ENCODE peak calls at places on chromosomes 3 and 15, in four cellular contexts. X, I, L and E are unnamed samples.

GRCh38 chr3:170792511-170792910 is 77.5 kb downstream of the RPL22L1 start:
- DNase-seq in X (no peak), I (no peak), L (no peak), E (no peak)

GRCh38 chr15:45548753-45549520 is 26.4 kb upstream of the SLC30A4 start:
- DNase-seq in X (no peak), I (no peak), L (no peak), E (no peak)

GRCh38 chr3:144229973-144230372 is 258.4 kb downstream of the DIPK2A start:
- DNase-seq in X (no peak), I (no peak), L (no peak), E (no peak)

GRCh38 chr3:183275418-183275817 is 22.4 kb downstream of the B3GNT5 start:
- DNase-seq in X (no peak), I (no peak), L (no peak), E (no peak)

GRCh38 chr3:127715541-127715940 is 42.8 kb downstream of the ABTB1 start:
- DNase-seq in X (peak), I (no peak), L (no peak), E (no peak)

GRCh38 chr15:78050851-78051250 is 26.7 kb downstream of the TBC1D2B start:
- DNase-seq in X (no peak), I (no peak), L (no peak), E (no peak)

GRCh38 chr15:47244361-47244760 is 472.9 kb upstream of the SEMA6D start:
- DNase-seq in X (no peak), I (no peak), L (no peak), E (no peak)

GRCh38 chr3:113847664-113848461 is 9.3 kb downstream of the GRAMD1C start:
- DNase-seq in X (no peak), I (no peak), L (no peak), E (no peak)

GRCh38 chr3:146280859-146281258 is 30.0 kb upstream of the PLSCR4 start:
- DNase-seq in X (no peak), I (peak), L (no peak), E (no peak)

GRCh38 chr15:82393671-82394070 is 35.9 kb upstream of the GOLGA6L9 start:
- DNase-seq in X (no peak), I (no peak), L (no peak), E (no peak)

GRCh38 chr3:190533511-190534282 is 19.8 kb downstream of the IL1RAP start:
- DNase-seq in X (peak), I (peak), L (peak), E (peak)

GRCh38 chr15:89226359-89227221 is 5.2 kb upstream of the RLBP1 start:
- DNase-seq in X (no peak), I (no peak), L (no peak), E (no peak)

GRCh38 chr3:197458179-197458707 is 97.5 kb downstream of the BDH1 start:
- DNase-seq in X (no peak), I (no peak), L (peak), E (no peak)

GRCh38 chr15:62483817-62484216 is 318.7 kb upstream of the C2CD4B start:
- DNase-seq in X (no peak), I (peak), L (no peak), E (no peak)

GRCh38 chr3:52070724-52071621 is 14.6 kb upstream of the DUSP7 start:
- DNase-seq in X (no peak), I (peak), L (no peak), E (no peak)

GRCh38 chr3:127859706-127860105 is 37.4 kb upstream of the MGLL start:
- DNase-seq in X (no peak), I (no peak), L (no peak), E (no peak)

GRCh38 chr3:146542968-146543367 is 1.4 kb downstream of the PLSCR1 start:
- DNase-seq in X (no peak), I (no peak), L (no peak), E (no peak)

GRCh38 chr15:42154576-42155355 is 1.7 kb downstream of the PLA2G4F start:
- DNase-seq in X (no peak), I (no peak), L (no peak), E (peak)

GRCh38 chr15:63587527-63587926 is 9.7 kb upstream of the FBXL22 start:
- DNase-seq in X (no peak), I (no peak), L (no peak), E (no peak)

GRCh38 chr3:88019024-88019423 is 39.8 kb downstream of the CGGBP1 start:
- DNase-seq in X (no peak), I (no peak), L (no peak), E (no peak)

GRCh38 chr3:12644297-12644937 is 19.5 kb downstream of the RAF1 start:
- DNase-seq in X (no peak), I (no peak), L (no peak), E (no peak)

DNA sequence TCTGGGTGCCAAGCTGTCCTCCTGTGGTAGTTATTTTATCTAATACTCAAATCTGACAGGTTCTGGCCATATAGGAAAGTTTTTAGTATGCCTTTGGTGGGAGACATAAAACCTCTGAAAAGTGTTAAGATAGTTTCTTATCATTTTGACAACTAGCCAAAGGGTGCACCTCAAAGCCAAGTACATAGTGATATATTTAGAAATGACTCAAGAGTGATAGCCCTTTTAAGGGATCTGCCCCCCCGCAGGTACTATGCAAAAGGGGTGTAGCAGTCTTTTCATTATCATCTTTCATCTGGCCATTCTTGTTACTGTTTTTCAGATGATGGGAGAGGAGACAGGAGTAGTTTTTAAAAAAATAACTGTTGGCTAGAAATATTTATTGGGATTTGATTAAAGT is 4.9 kb downstream of the PHLDB2 start:
- DNase-seq in X (no peak), I (no peak), L (no peak), E (no peak)
- H3K4me3 ChIP-seq in X (no peak), I (no peak), L (peak), E (no peak)

GRCh38 chr3:72782521-72782920 is 65.7 kb downstream of the SHQ1 start:
- DNase-seq in X (no peak), I (no peak), L (no peak), E (no peak)
- H3K4me3 ChIP-seq in X (no peak), I (no peak), L (no peak), E (no peak)

GRCh38 chr15:71051539-71051938 is 63.7 kb upstream of the THSD4 start:
- DNase-seq in X (no peak), I (peak), L (no peak), E (no peak)

GRCh38 chr15:71052356-71052755 is 62.9 kb upstream of the THSD4 start:
- DNase-seq in X (no peak), I (no peak), L (no peak), E (no peak)

GRCh38 chr15:71049706-71050422 is 65.4 kb upstream of the THSD4 start:
- DNase-seq in X (no peak), I (no peak), L (no peak), E (no peak)

GRCh38 chr15:71050461-71050860 is 64.8 kb upstream of the THSD4 start:
- DNase-seq in X (no peak), I (no peak), L (no peak), E (no peak)

DNA sequence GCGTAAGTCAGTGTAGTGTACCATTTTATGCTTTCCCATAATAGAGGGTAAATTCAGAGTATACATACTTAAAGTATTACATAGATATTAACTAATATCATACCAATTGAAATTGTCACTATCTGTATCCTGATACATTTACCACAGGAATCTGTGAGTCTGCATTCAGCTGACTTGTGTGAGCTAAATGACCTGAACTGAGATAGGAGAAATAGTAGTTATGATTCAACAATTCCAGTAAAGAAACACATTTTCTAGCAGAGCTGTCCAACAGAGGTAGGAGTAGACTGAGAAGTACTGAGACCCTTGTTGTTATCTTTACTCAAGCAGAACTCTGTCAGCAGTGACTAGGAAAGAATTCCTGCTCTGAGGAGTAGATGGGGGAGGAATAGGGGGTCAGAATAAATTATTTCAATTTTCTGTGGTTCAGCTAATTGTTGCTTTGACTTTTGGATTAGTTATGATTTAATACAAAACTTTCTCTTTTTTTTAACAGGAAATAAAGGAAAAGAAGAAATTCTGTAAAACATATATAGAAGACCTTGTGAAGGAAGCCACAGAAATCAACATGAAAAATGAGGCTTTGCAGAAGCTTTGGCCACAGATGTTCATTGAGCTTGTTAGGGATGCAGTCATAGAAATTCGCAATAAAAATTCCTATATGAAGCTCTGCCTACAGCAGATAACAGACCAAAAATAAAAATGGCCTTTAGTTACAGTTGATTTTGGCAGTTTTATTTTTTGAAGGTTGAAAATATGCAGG is 66.2 kb upstream of the THSD4 start:
- DNase-seq in X (no peak), I (no peak), L (no peak), E (peak)
- H3K4me3 ChIP-seq in X (no peak), I (no peak), L (no peak), E (no peak)

GRCh38 chr3:62365311-62366092 is 7.8 kb downstream of the FEZF2 start:
- DNase-seq in X (no peak), I (no peak), L (no peak), E (no peak)
- H3K4me3 ChIP-seq in X (no peak), I (no peak), L (no peak), E (no peak)

GRCh38 chr3:161069441-161070251 is 35.5 kb downstream of the B3GALNT1 start:
- DNase-seq in X (no peak), I (no peak), L (no peak), E (peak)
- H3K4me3 ChIP-seq in X (no peak), I (no peak), L (no peak), E (no peak)

DNA sequence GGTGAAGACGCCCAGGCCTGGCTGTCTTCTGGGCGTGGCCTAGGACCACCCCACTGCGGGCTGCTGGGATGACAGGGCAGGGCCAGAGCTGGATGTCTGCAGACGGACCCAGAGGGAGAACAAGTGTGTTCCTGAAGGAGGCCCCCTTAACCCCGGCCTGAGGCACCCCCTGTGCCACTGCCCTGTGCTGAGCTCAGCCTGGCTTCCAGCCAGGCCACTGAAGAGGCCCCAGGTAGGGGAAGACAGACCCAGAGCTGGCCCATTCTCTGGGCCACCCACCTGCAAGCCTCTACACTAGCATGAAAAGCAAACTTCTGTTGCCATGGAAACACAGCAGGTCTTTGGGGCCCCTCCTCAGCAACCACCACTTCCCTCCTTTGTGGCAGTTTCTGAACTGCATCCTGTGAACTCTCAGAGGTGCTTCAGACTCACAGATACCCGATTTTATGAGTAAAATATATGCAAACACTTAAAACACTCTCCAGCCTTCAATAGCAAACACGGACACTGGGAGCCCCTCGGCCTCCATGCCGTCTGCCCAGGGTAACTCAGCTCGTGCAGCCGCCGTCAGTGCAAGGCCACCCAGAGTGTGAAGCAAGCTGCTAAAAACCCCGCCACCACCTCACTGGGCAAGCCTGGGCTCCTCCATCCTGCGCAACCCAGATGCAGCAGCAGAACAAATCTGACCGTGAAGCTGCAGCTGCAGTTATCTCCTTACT is 42.5 kb downstream of the CMTM6 start:
- DNase-seq in X (no peak), I (no peak), L (no peak), E (no peak)
- H3K4me3 ChIP-seq in X (no peak), I (no peak), L (no peak), E (no peak)

GRCh38 chr3:32422943-32423342 is 31.3 kb downstream of the CMTM7 start:
- DNase-seq in X (no peak), I (no peak), L (no peak), E (no peak)

GRCh38 chr3:32423956-32424558 is 32.4 kb downstream of the CMTM7 start:
- DNase-seq in X (no peak), I (no peak), L (no peak), E (no peak)

GRCh38 chr3:32423534-32423933 is 31.9 kb downstream of the CMTM7 start:
- DNase-seq in X (no peak), I (no peak), L (no peak), E (no peak)

GRCh38 chr3:32421185-32421584 is 29.5 kb downstream of the CMTM7 start:
- DNase-seq in X (no peak), I (no peak), L (no peak), E (no peak)

GRCh38 chr3:32421991-32422859 is 30.6 kb downstream of the CMTM7 start:
- DNase-seq in X (peak), I (peak), L (peak), E (peak)
- H3K4me3 ChIP-seq in X (no peak), I (no peak), L (no peak), E (no peak)

DNA sequence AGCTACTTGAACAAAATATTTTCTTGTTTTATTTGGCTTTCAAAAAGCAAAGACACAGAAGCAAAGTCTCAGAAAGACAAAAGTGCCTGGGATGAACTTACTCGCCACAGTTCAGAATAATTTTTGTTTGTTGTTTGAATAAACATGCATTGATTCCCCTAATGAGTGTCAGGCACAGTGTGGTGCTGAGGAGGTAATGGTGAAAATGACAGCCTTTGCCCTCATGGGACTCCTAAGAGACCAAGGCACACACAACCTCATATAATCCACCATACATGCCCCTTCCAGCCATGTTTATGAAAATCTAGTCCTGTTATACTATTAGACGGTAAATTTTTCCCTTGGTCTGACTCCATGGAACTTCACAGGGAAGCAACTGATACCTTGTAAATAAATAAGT is 2.5 kb downstream of the GOLIM4 start:
- DNase-seq in X (no peak), I (no peak), L (no peak), E (no peak)
- H3K4me3 ChIP-seq in X (peak), I (peak), L (peak), E (peak)

GRCh38 chr3:154175041-154175440 is 53.9 kb downstream of the ARHGEF26 start:
- DNase-seq in X (no peak), I (no peak), L (no peak), E (no peak)

GRCh38 chr3:154177406-154177805 is 56.2 kb downstream of the ARHGEF26 start:
- DNase-seq in X (no peak), I (no peak), L (no peak), E (no peak)

GRCh38 chr3:154181127-154181691 is 60.0 kb downstream of the ARHGEF26 start:
- DNase-seq in X (no peak), I (no peak), L (no peak), E (no peak)

GRCh38 chr3:154176036-154176435 is 54.8 kb downstream of the ARHGEF26 start:
- DNase-seq in X (no peak), I (no peak), L (no peak), E (no peak)

DNA sequence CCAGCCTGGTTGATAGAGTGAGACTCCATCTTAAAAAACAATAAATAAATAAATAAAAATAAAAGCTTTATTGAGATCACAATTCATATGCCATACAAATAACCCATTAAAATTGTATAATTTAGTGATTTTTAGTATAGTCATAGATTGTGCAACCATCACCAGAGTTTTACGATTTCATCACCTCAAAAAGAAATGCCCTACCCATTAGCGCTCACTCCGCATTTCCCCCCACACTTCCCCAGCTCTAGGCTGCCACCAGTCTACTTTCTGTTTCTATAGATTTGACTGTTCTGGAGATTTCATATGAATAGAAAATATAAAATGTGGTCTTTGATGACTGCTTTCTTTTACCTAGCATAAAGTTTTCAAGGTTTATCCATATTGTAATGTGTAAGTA is 57.0 kb downstream of the ARHGEF26 start:
- DNase-seq in X (no peak), I (no peak), L (no peak), E (no peak)
- H3K4me3 ChIP-seq in X (no peak), I (no peak), L (no peak), E (no peak)